ENCODE peak calls at places on chromosome 15, in eight cellular contexts. B, K, J, I, A, F, N and X are unnamed samples.

GRCh38 chr15:26449296-26449695 is 323.6 kb downstream of the GABRB3 start:
- DNase-seq in K (no peak), B (no peak), A (no peak), F (no peak), I (peak), J (no peak), N (peak), X (no peak)

GRCh38 chr15:56082263-56082761 is 88.9 kb upstream of the NEDD4 start:
- DNase-seq in B (no peak), N (no peak), K (no peak), J (no peak), F (no peak), A (no peak), I (no peak), X (no peak)

GRCh38 chr15:82999905-83000671 is 11.4 kb downstream of the C15orf40 start:
- DNase-seq in N (peak), K (peak), F (no peak), J (no peak), I (peak), A (peak), B (no peak), X (peak)

GRCh38 chr15:101533371-101534140 is 44.0 kb upstream of the PCSK6 start:
- DNase-seq in J (no peak), B (peak), I (no peak), A (no peak), K (no peak), N (no peak), F (no peak), X (no peak)

GRCh38 chr15:65033659-65034269 is 4.3 kb upstream of the MTFMT start:
- DNase-seq in J (peak), N (peak), A (peak), K (peak), F (no peak), B (no peak), I (peak), X (no peak)

GRCh38 chr15:100787567-100787941 is 92.1 kb upstream of the ALDH1A3 start:
- DNase-seq in F (no peak), B (peak), I (no peak), N (no peak), A (no peak), J (no peak), K (no peak), X (no peak)

GRCh38 chr15:77985931-77986480 is 91.5 kb downstream of the TBC1D2B start:
- DNase-seq in K (no peak), J (no peak), N (no peak), I (no peak), B (no peak), A (no peak), F (no peak), X (no peak)

GRCh38 chr15:57255751-57256150 is 120.6 kb upstream of the CGNL1 start:
- DNase-seq in F (no peak), J (no peak), I (no peak), K (no peak), N (no peak), B (no peak), A (no peak), X (no peak)

GRCh38 chr15:51735611-51736010 is 1.8 kb downstream of the LYSMD2 start:
- DNase-seq in F (no peak), K (no peak), N (no peak), A (no peak), J (no peak), I (no peak), B (no peak), X (no peak)

GRCh38 chr15:99967841-99968371 is 234.7 kb upstream of the LYSMD4 start:
- DNase-seq in B (no peak), A (no peak), F (no peak), K (peak), I (no peak), N (no peak), J (no peak), X (no peak)

GRCh38 chr15:47194718-47195117 is 522.6 kb upstream of the SEMA6D start:
- DNase-seq in K (peak), F (no peak), B (no peak), I (peak), A (peak), J (no peak), N (peak), X (peak)

GRCh38 chr15:91342091-91342490 is 242.0 kb downstream of the SV2B start:
- DNase-seq in N (no peak), K (no peak), I (no peak), A (no peak), B (no peak), F (no peak), J (no peak), X (no peak)

GRCh38 chr15:28885289-28885629 is 515 bp upstream of the APBA2 start:
- DNase-seq in A (no peak), K (peak), J (no peak), F (no peak), B (no peak), I (no peak), N (no peak), X (no peak)

GRCh38 chr15:48076454-48076853 is 44.3 kb upstream of the SLC24A5 start:
- DNase-seq in B (no peak), K (no peak), J (no peak), A (no peak), N (no peak), F (no peak), I (no peak), X (no peak)

GRCh38 chr15:80480171-80480811 is 76.1 kb downstream of the ARNT2 start:
- DNase-seq in I (no peak), K (peak), A (peak), J (no peak), N (peak), B (no peak), F (peak), X (no peak)

GRCh38 chr15:81323559-81323943 is 390 bp downstream of the STARD5 start:
- DNase-seq in I (no peak), N (no peak), A (no peak), K (no peak), F (no peak), J (no peak), B (no peak), X (no peak)

GRCh38 chr15:22902578-22902977 is 64.1 kb downstream of the NIPA2 start:
- DNase-seq in B (no peak), F (no peak), N (no peak), J (no peak), K (no peak), I (no peak), A (no peak), X (no peak)

GRCh38 chr15:22904736-22905135 is 66.3 kb downstream of the NIPA2 start:
- DNase-seq in K (no peak), F (no peak), J (no peak), A (no peak), I (no peak), B (no peak), N (peak), X (no peak)

GRCh38 chr15:22903961-22904534 is 65.6 kb downstream of the NIPA2 start:
- DNase-seq in J (no peak), F (no peak), A (no peak), B (no peak), K (no peak), I (no peak), N (no peak), X (no peak)

GRCh38 chr15:22902981-22903380 is 64.5 kb downstream of the NIPA2 start:
- DNase-seq in I (no peak), F (no peak), K (no peak), N (no peak), A (no peak), B (no peak), J (no peak), X (no peak)

DNA sequence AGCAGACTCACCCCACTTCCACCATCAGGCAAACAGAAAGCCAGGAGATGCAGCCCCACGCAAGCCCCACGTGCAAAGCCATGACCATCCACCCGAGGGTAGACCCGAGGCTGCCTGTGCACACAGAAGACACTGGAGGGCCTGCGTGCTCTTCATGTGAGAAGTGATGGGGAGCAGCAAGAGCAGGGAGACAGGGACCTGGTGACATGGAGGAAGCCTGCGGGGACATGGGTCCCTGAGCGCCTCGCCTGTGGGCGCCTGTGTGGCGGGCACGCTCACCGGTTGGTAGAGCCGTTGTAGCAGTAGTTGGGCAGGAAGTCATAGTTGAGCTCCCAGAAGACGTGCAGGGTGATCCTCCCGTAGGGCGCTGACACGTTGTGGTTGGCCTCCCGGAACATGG is 65.0 kb downstream of the NIPA2 start:
- DNase-seq in B (no peak), F (no peak), K (no peak), J (no peak), I (no peak), N (no peak), A (no peak), X (no peak)
- TF ChIP-seq CTCF in B (no peak), F (no peak), K (no peak), J (no peak), I (no peak), N (no peak), A (no peak), X (no peak)

DNA sequence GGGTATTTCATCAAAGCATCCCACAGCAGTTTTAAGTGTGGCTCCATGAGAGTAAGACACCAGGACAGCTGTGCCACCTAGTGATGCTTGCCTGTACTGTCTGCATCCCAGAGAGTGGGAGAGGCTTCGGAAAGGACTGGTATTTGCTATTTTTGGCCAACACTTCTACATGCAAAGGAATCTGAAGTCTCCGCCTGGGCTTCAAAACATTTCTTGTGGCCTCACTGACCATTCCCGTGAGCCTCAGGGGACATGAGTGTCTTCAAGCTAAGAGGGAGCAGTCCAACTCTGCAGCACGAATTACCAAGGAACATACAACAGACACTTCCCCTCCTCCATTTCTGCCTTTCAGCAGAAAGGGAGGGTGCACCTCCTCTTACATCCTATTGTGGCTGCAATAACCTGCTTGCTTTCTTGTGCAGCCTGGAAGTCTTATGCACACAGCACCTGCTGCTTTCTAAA is 177.5 kb downstream of the RORA start:
- DNase-seq in K (peak), I (peak), J (no peak), F (peak), N (peak), B (no peak), A (peak), X (peak)
- TF ChIP-seq CTCF in K (peak), I (peak), J (peak), F (peak), N (peak), B (peak), A (peak), X (peak)

GRCh38 chr15:19987389-19988048 is 554.1 kb downstream of the GOLGA6L6 start:
- DNase-seq in J (peak), N (no peak), A (no peak), K (no peak), B (no peak), F (no peak), I (no peak), X (no peak)
- TF ChIP-seq CTCF in J (peak), N (no peak), A (no peak), K (no peak), B (no peak), F (no peak), I (peak), X (no peak)

DNA sequence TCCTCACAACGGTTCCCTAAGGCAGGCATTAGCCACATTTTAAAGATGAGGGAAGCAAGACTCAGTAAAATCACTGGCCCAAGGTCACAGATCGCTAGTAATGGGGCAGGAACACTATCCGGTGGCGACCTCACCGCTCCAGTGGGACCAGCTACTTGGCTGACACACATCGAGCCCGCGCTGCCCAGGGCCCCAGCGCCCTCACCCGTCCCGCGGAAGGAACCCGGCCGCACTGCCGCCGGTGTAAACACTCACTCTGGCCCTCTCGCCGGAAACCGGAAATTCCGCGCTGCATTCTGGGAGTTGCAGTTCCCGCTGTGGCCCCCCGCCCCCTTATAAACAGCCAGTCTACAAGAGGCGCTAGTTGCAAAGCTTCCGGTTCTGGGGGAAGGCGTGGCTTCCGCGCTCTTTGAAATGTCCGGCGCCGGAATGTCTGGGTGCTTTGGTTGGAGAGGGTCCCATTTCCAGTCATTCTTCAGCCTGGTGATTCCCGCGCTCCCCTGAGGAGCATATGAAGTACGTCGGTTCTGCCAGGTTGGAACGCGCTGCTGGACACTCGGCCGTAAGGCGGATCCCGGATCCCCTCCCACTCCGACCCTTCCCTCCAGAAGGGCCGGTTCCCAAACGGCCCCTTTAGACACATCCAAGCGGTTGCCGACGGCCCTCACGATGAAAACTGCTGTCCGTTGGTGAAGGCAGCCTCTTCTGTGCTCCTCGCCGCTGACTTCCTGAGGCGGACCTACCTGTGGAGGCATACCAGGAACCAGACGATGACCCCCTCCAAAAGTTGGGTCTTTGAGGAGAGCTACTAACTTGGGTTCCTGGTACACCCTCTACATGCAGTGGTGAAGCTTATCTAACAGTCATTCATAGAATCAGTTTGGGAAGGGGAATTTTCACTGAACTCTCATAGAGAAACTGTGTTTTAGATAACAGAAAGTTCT is at the start of gene UBL7:
- DNase-seq in J (peak), I (peak), A (peak), K (peak), F (peak), B (peak), N (peak), X (peak)
- TF ChIP-seq CTCF in J (peak), I (peak), A (peak), K (peak), F (no peak), B (peak), N (peak), X (peak)

GRCh38 chr15:37004373-37004869 is 95.9 kb downstream of the MEIS2 start:
- DNase-seq in A (no peak), J (no peak), N (no peak), K (no peak), B (no peak), I (no peak), F (no peak), X (no peak)
- TF ChIP-seq CTCF in A (no peak), J (no peak), N (no peak), K (no peak), B (no peak), I (no peak), F (no peak), X (no peak)

GRCh38 chr15:95757171-95757570 is 573.3 kb upstream of the NR2F2 start:
- DNase-seq in I (no peak), K (no peak), A (no peak), J (no peak), F (no peak), B (no peak), N (no peak), X (no peak)

GRCh38 chr15:95761742-95762141 is 568.8 kb upstream of the NR2F2 start:
- DNase-seq in J (no peak), F (no peak), B (no peak), K (no peak), N (no peak), A (no peak), I (no peak), X (no peak)

GRCh38 chr15:95763426-95763825 is 567.1 kb upstream of the NR2F2 start:
- DNase-seq in J (no peak), N (no peak), I (no peak), A (peak), B (no peak), K (no peak), F (no peak), X (no peak)

GRCh38 chr15:95765161-95765560 is 565.3 kb upstream of the NR2F2 start:
- DNase-seq in B (no peak), J (no peak), K (no peak), F (no peak), N (no peak), A (no peak), I (no peak), X (no peak)

DNA sequence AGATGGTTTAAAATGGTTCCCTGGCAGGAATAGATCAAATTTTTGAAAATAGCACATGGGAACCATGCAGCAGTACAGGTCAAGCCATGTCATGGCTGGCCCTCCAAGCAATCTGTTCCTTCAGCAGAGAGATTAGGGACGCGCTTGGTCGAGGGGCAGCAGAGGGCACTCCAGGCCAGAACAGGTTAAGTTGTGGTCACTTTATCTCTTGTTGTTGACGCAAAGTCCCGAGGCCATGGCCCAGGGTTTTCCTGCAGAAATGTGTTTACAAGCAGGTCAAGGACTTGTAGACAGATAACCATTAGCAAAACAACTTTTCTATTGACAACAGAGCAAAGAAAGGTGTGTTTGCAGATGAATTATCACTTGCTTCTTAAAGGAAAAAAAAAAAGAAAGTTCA is 570.0 kb upstream of the NR2F2 start:
- DNase-seq in K (peak), N (no peak), B (no peak), A (peak), J (peak), F (no peak), I (no peak), X (no peak)
- TF ChIP-seq CTCF in K (no peak), N (no peak), B (no peak), A (no peak), J (peak), F (no peak), I (no peak), X (peak)